ENCODE peak calls at places on chromosomes 16 and 17, in four cellular contexts. E is ELR, N is NCI-H460, M is AG04450. H is an unnamed sample.

GRCh38 chr16:17467923-17468540 is 2.7 kb downstream of the XYLT1 start:
- DNase-seq in N (peak), M (peak), E (peak), H (peak)

GRCh38 chr17:8060274-8060673 is 21.4 kb downstream of the ALOX15B start:
- DNase-seq in E (peak), M (peak), N (peak), H (peak)

GRCh38 chr17:68101992-68102758 is 66.6 kb downstream of the KPNA2 start:
- DNase-seq in M (no peak), E (peak), N (no peak), H (no peak)

GRCh38 chr16:24178496-24178895 is 77.6 kb upstream of the CACNG3 start:
- DNase-seq in N (no peak), E (no peak), M (no peak), H (no peak)

GRCh38 chr16:55955845-55956244 is 80.7 kb upstream of the CES5A start:
- DNase-seq in E (no peak), N (no peak), M (no peak), H (no peak)

GRCh38 chr17:82020874-82021727 is 1.6 kb downstream of the CENPX start:
- DNase-seq in M (peak), E (peak), N (peak), H (peak)

GRCh38 chr17:80145076-80146075 is 1.6 kb downstream of the EIF4A3 start:
- DNase-seq in M (no peak), N (no peak), E (peak), H (no peak)

GRCh38 chr16:1351215-1351581 is 480 bp downstream of the TSR3 start:
- DNase-seq in E (peak), N (no peak), M (no peak), H (no peak)

GRCh38 chr17:79826210-79826680 is 13.0 kb downstream of the CBX4 start:
- DNase-seq in M (no peak), N (no peak), E (no peak), H (no peak)

GRCh38 chr17:64504769-64505319 is 1.2 kb downstream of the DDX5 start:
- DNase-seq in M (no peak), N (peak), E (peak), H (no peak)

H was measured in fibroblast of the conjunctiva.